ENCODE peak calls at places on chromosome 3, in nine cellular contexts. Y is hepatocyte, K is colonic mucosa, I is adrenal gland, A is neural progenitor cell, Z is PC-3, T is astrocyte of the spinal cord, D is fibroblast of lung, R is pancreas. S is an unnamed sample.
A peak's percentile ranks its signal among the peaks of the same experiment; 100 is the strongest.

GRCh38 chr3:30440147-30440604 is 166.2 kb upstream of the TGFBR2 start:
- DNase-seq in Y (no peak), K (no peak), I (no peak), A (no peak), Z (peak; percentile 89), T (peak; percentile 50), D (no peak), R (no peak), S (peak; percentile 49)

GRCh38 chr3:169846458-169847193 is 23.1 kb downstream of the LRRC31 start:
- DNase-seq in Y (no peak), K (no peak), I (no peak), A (no peak), Z (peak; percentile 92), T (peak; percentile 68), D (peak; percentile 30), R (no peak), S (peak; percentile 94)

GRCh38 chr3:114745322-114746240 is 401.5 kb downstream of the ZBTB20 start:
- DNase-seq in Y (peak; percentile 54), K (peak; percentile 50), I (no peak), A (peak; percentile 4), Z (peak; percentile 42), T (peak; percentile 79), D (peak; percentile 47), R (no peak), S (peak; percentile 61)

GRCh38 chr3:134931045-134931775 is 136.2 kb downstream of the EPHB1 start:
- DNase-seq in Y (no peak), K (no peak), I (no peak), A (no peak), Z (no peak), T (no peak), D (no peak), R (no peak), S (no peak)

GRCh38 chr3:99900248-99900647 is 82.6 kb downstream of the CMSS1 start:
- DNase-seq in Y (no peak), K (no peak), I (no peak), A (no peak), Z (no peak), T (no peak), D (no peak), R (no peak), S (no peak)

GRCh38 chr3:127443581-127444375 is 146.8 kb downstream of the TPRA1 start:
- DNase-seq in Y (no peak), K (no peak), I (no peak), A (no peak), Z (no peak), T (no peak), D (no peak), R (no peak), S (no peak)

GRCh38 chr3:40534283-40534682 is 9.5 kb downstream of the ZNF621 start:
- DNase-seq in Y (no peak), K (no peak), I (no peak), A (no peak), Z (no peak), T (no peak), D (no peak), R (no peak), S (no peak)

GRCh38 chr3:123755085-123755484 is 129.0 kb downstream of the MYLK start:
- DNase-seq in Y (peak; percentile 88), K (peak; percentile 79), I (no peak), A (no peak), Z (no peak), T (no peak), D (no peak), R (peak; percentile 86), S (no peak)

GRCh38 chr3:45411081-45411480 is 22.7 kb downstream of the LARS2 start:
- DNase-seq in Y (no peak), K (no peak), I (no peak), A (no peak), Z (peak; percentile 45), T (no peak), D (no peak), R (no peak), S (no peak)

GRCh38 chr3:138936763-138937689 is 9.9 kb downstream of the FOXL2 start:
- DNase-seq in Y (no peak), K (no peak), I (no peak), A (peak; percentile 36), Z (no peak), T (no peak), D (no peak), R (peak; percentile 22), S (no peak)
- H3K4me3 ChIP-seq in Y (no peak overlapping the region), K (no peak overlapping the region), I (peak overlapping the region; percentile 54), A (no peak overlapping the region), Z (no peak overlapping the region), T (no peak overlapping the region), D (no peak overlapping the region), R (no peak overlapping the region), S (no peak overlapping the region)

GRCh38 chr3:42264399-42265058 is 1.5 kb downstream of the CCK start:
- DNase-seq in Y (no peak), K (peak; percentile 34), I (peak; percentile 25), A (no peak), Z (no peak), T (peak; percentile 35), D (peak; percentile 28), R (peak; percentile 21), S (peak; percentile 60)
- H3K4me3 ChIP-seq in Y (no peak overlapping the region), K (no peak overlapping the region), I (peak overlapping the region; percentile 9), A (no peak overlapping the region), Z (no peak overlapping the region), T (no peak overlapping the region), D (no peak overlapping the region), R (no peak overlapping the region), S (no peak overlapping the region)

GRCh38 chr3:194688946-194689345 is 3.3 kb downstream of the FAM43A start:
- DNase-seq in Y (no peak), K (peak; percentile 15), I (no peak), A (no peak), Z (no peak), T (no peak), D (no peak), R (no peak), S (no peak)

GRCh38 chr3:194686816-194687637 is 1.3 kb downstream of the FAM43A start:
- DNase-seq in Y (peak; percentile 57), K (peak; percentile 48), I (no peak), A (peak; percentile 89), Z (peak; percentile 34), T (peak; percentile 54), D (peak; percentile 62), R (peak; percentile 23), S (peak; percentile 12)

GRCh38 chr3:194689493-194689901 is 3.8 kb downstream of the FAM43A start:
- DNase-seq in Y (peak; percentile 58), K (no peak), I (no peak), A (no peak), Z (peak; percentile 23), T (peak; percentile 68), D (peak; percentile 92), R (no peak), S (no peak)

GRCh38 chr3:194687638-194688206 is 2.0 kb downstream of the FAM43A start:
- DNase-seq in Y (peak; percentile 87), K (peak; percentile 83), I (peak; percentile 52), A (peak; percentile 96), Z (peak; percentile 87), T (peak; percentile 68), D (peak; percentile 66), R (peak; percentile 57), S (peak; percentile 49)

GRCh38 chr3:194688207-194688711 is 2.6 kb downstream of the FAM43A start:
- DNase-seq in Y (peak; percentile 42), K (peak; percentile 48), I (no peak), A (peak; percentile 49), Z (peak; percentile 33), T (peak; percentile 29), D (peak; percentile 20), R (no peak), S (no peak)
- H3K4me3 ChIP-seq in Y (peak overlapping the region; percentile 67), K (peak overlapping the region; percentile 82), I (peak overlapping the region; percentile 62), A (peak overlapping the region; percentile 60), Z (peak overlapping the region; percentile 93), T (peak overlapping the region; percentile 86), D (peak overlapping the region; percentile 21), R (peak overlapping the region; percentile 40), S (peak overlapping the region; percentile 59)

DNA sequence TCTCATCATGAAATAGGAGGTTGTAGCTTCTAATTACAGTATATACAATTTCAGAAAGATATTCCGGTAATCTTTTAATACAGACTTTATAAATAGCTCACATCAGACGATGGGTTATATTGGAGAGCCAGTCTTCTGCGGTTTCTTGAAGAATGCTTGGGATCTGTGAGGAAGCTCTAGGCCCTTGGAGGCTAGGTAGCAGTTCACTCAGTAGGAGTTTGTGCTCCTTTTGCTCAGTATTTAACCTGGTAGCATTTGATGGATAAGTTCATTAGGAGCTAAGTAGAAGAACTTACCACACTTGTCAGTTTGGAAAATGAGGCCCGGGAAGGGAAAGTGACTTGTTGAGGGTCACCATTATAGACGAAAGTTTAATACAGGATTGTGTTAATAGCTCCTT is 2.8 kb downstream of the FNDC3B start:
- DNase-seq in Y (no peak), K (no peak), I (no peak), A (no peak), Z (no peak), T (no peak), D (no peak), R (no peak), S (no peak)
- H3K4me3 ChIP-seq in Y (peak overlapping the region; percentile 88), K (peak overlapping the region; percentile 87), I (peak overlapping the region; percentile 86), A (peak overlapping the region; percentile 83), Z (peak overlapping the region; percentile 95), T (peak overlapping the region; percentile 89), D (peak overlapping the region; percentile 90), R (peak overlapping the region; percentile 97), S (peak overlapping the region; percentile 95)

GRCh38 chr3:194237110-194237509 is 101.2 kb downstream of the HES1 start:
- DNase-seq in Y (no peak), K (no peak), I (no peak), A (no peak), Z (no peak), T (no peak), D (no peak), R (no peak), S (no peak)
- H3K4me3 ChIP-seq in Y (no peak overlapping the region), K (no peak overlapping the region), I (no peak overlapping the region), A (no peak overlapping the region), Z (no peak overlapping the region), T (no peak overlapping the region), D (no peak overlapping the region), R (no peak overlapping the region), S (no peak overlapping the region)